ENCODE peak calls at places on chromosomes 4 and X, in six cellular contexts. One of them, this sample, is unnamed.

GRCh38 chr4:6095023-6095817 is 77.0 kb upstream of the C4orf50 start:
- DNase-seq in anterior cingulate cortex: no peak
- DNase-seq in tibial nerve: no peak
- DNase-seq in left ventricle myocardium inferior: no peak
- DNase-seq in stimulated activated CD8-positive, alpha-beta memory T cell treated with anti-CD3 and anti-CD28 coated beads, Interleukin-2, amount 100 ng/mL, for 48 hours: no peak
- DNase-seq in NAMALWA: no peak
- DNase-seq in this sample: no peak

GRCh38 chrX:142663330-142664095 is 362.2 kb upstream of the SPANXN4 start:
- DNase-seq in stimulated activated CD8-positive, alpha-beta memory T cell treated with anti-CD3 and anti-CD28 coated beads, Interleukin-2, amount 100 ng/mL, for 48 hours: no peak
- DNase-seq in anterior cingulate cortex: no peak
- DNase-seq in tibial nerve: no peak
- DNase-seq in left ventricle myocardium inferior: no peak
- DNase-seq in NAMALWA: no peak
- DNase-seq in this sample: no peak

GRCh38 chr4:168917150-168917779 is 92.8 kb downstream of the CBR4 start:
- DNase-seq in tibial nerve: no peak
- DNase-seq in left ventricle myocardium inferior: no peak
- DNase-seq in stimulated activated CD8-positive, alpha-beta memory T cell treated with anti-CD3 and anti-CD28 coated beads, Interleukin-2, amount 100 ng/mL, for 48 hours: no peak
- DNase-seq in anterior cingulate cortex: no peak
- DNase-seq in NAMALWA: peak
- DNase-seq in this sample: peak

GRCh38 chr4:158229768-158230167 is 19.5 kb downstream of the TMEM144 start:
- DNase-seq in tibial nerve: no peak
- DNase-seq in NAMALWA: no peak
- DNase-seq in anterior cingulate cortex: peak
- DNase-seq in stimulated activated CD8-positive, alpha-beta memory T cell treated with anti-CD3 and anti-CD28 coated beads, Interleukin-2, amount 100 ng/mL, for 48 hours: no peak
- DNase-seq in left ventricle myocardium inferior: no peak
- DNase-seq in this sample: no peak

GRCh38 chr4:148261861-148262260 is 180.4 kb downstream of the NR3C2 start:
- DNase-seq in tibial nerve: no peak
- DNase-seq in left ventricle myocardium inferior: no peak
- DNase-seq in NAMALWA: no peak
- DNase-seq in anterior cingulate cortex: no peak
- DNase-seq in stimulated activated CD8-positive, alpha-beta memory T cell treated with anti-CD3 and anti-CD28 coated beads, Interleukin-2, amount 100 ng/mL, for 48 hours: no peak
- DNase-seq in this sample: no peak

GRCh38 chr4:76696109-76696508 is 201.8 kb downstream of the SOWAHB start:
- DNase-seq in NAMALWA: no peak
- DNase-seq in stimulated activated CD8-positive, alpha-beta memory T cell treated with anti-CD3 and anti-CD28 coated beads, Interleukin-2, amount 100 ng/mL, for 48 hours: no peak
- DNase-seq in anterior cingulate cortex: no peak
- DNase-seq in tibial nerve: no peak
- DNase-seq in left ventricle myocardium inferior: no peak
- DNase-seq in this sample: peak

GRCh38 chrX:51336584-51336983 is 4.0 kb downstream of the NUDT10 start:
- DNase-seq in left ventricle myocardium inferior: no peak
- DNase-seq in stimulated activated CD8-positive, alpha-beta memory T cell treated with anti-CD3 and anti-CD28 coated beads, Interleukin-2, amount 100 ng/mL, for 48 hours: no peak
- DNase-seq in anterior cingulate cortex: no peak
- DNase-seq in NAMALWA: peak
- DNase-seq in tibial nerve: no peak
- DNase-seq in this sample: peak

GRCh38 chrX:10177620-10178019 is 20.8 kb downstream of the CLCN4 start:
- DNase-seq in anterior cingulate cortex: no peak
- DNase-seq in stimulated activated CD8-positive, alpha-beta memory T cell treated with anti-CD3 and anti-CD28 coated beads, Interleukin-2, amount 100 ng/mL, for 48 hours: no peak
- DNase-seq in tibial nerve: no peak
- DNase-seq in NAMALWA: no peak
- DNase-seq in left ventricle myocardium inferior: no peak
- DNase-seq in this sample: no peak

GRCh38 chr4:90950385-90950841 is 823.2 kb downstream of the CCSER1 start:
- DNase-seq in tibial nerve: no peak
- DNase-seq in anterior cingulate cortex: no peak
- DNase-seq in left ventricle myocardium inferior: no peak
- DNase-seq in stimulated activated CD8-positive, alpha-beta memory T cell treated with anti-CD3 and anti-CD28 coated beads, Interleukin-2, amount 100 ng/mL, for 48 hours: no peak
- DNase-seq in NAMALWA: no peak
- DNase-seq in this sample: peak

GRCh38 chrX:10482262-10482661 is 138.1 kb downstream of the MID1 start:
- DNase-seq in tibial nerve: peak
- DNase-seq in left ventricle myocardium inferior: peak
- DNase-seq in stimulated activated CD8-positive, alpha-beta memory T cell treated with anti-CD3 and anti-CD28 coated beads, Interleukin-2, amount 100 ng/mL, for 48 hours: no peak
- DNase-seq in anterior cingulate cortex: no peak
- DNase-seq in NAMALWA: no peak
- DNase-seq in this sample: peak

GRCh38 chrX:108186811-108187210 is 95.2 kb downstream of the ATG4A start:
- DNase-seq in NAMALWA: no peak
- DNase-seq in anterior cingulate cortex: no peak
- DNase-seq in stimulated activated CD8-positive, alpha-beta memory T cell treated with anti-CD3 and anti-CD28 coated beads, Interleukin-2, amount 100 ng/mL, for 48 hours: no peak
- DNase-seq in left ventricle myocardium inferior: no peak
- DNase-seq in tibial nerve: no peak
- DNase-seq in this sample: no peak

GRCh38 chr4:60396680-60397079 is 803.4 kb upstream of the ADGRL3 start:
- DNase-seq in stimulated activated CD8-positive, alpha-beta memory T cell treated with anti-CD3 and anti-CD28 coated beads, Interleukin-2, amount 100 ng/mL, for 48 hours: no peak
- DNase-seq in anterior cingulate cortex: no peak
- DNase-seq in NAMALWA: no peak
- DNase-seq in tibial nerve: no peak
- DNase-seq in left ventricle myocardium inferior: no peak
- DNase-seq in this sample: no peak

GRCh38 chr4:122625156-122625555 is 4.3 kb upstream of the IL21 start:
- DNase-seq in stimulated activated CD8-positive, alpha-beta memory T cell treated with anti-CD3 and anti-CD28 coated beads, Interleukin-2, amount 100 ng/mL, for 48 hours: no peak
- DNase-seq in left ventricle myocardium inferior: no peak
- DNase-seq in tibial nerve: no peak
- DNase-seq in NAMALWA: no peak
- DNase-seq in anterior cingulate cortex: no peak
- DNase-seq in this sample: no peak

GRCh38 chrX:6557690-6558089 is 22.8 kb upstream of the VCX3A start:
- DNase-seq in NAMALWA: no peak
- DNase-seq in stimulated activated CD8-positive, alpha-beta memory T cell treated with anti-CD3 and anti-CD28 coated beads, Interleukin-2, amount 100 ng/mL, for 48 hours: no peak
- DNase-seq in anterior cingulate cortex: no peak
- DNase-seq in left ventricle myocardium inferior: no peak
- DNase-seq in tibial nerve: no peak
- DNase-seq in this sample: no peak

GRCh38 chr4:147740176-147740575 is 8.3 kb downstream of the ARHGAP10 start:
- DNase-seq in left ventricle myocardium inferior: no peak
- DNase-seq in NAMALWA: no peak
- DNase-seq in anterior cingulate cortex: no peak
- DNase-seq in tibial nerve: no peak
- DNase-seq in stimulated activated CD8-positive, alpha-beta memory T cell treated with anti-CD3 and anti-CD28 coated beads, Interleukin-2, amount 100 ng/mL, for 48 hours: no peak
- DNase-seq in this sample: no peak

GRCh38 chr4:75306496-75306895 is 207.7 kb downstream of the RCHY1 start:
- DNase-seq in tibial nerve: no peak
- DNase-seq in NAMALWA: no peak
- DNase-seq in left ventricle myocardium inferior: no peak
- DNase-seq in anterior cingulate cortex: no peak
- DNase-seq in stimulated activated CD8-positive, alpha-beta memory T cell treated with anti-CD3 and anti-CD28 coated beads, Interleukin-2, amount 100 ng/mL, for 48 hours: no peak
- DNase-seq in this sample: no peak

GRCh38 chr4:4859010-4859798 is at the start of gene MSX1:
- DNase-seq in anterior cingulate cortex: peak
- DNase-seq in tibial nerve: peak
- DNase-seq in left ventricle myocardium inferior: peak
- DNase-seq in stimulated activated CD8-positive, alpha-beta memory T cell treated with anti-CD3 and anti-CD28 coated beads, Interleukin-2, amount 100 ng/mL, for 48 hours: peak
- DNase-seq in NAMALWA: no peak
- DNase-seq in this sample: peak

GRCh38 chrX:133415276-133416105 is at the start of gene GPC4:
- DNase-seq in NAMALWA: no peak
- DNase-seq in stimulated activated CD8-positive, alpha-beta memory T cell treated with anti-CD3 and anti-CD28 coated beads, Interleukin-2, amount 100 ng/mL, for 48 hours: no peak
- DNase-seq in anterior cingulate cortex: peak
- DNase-seq in tibial nerve: peak
- DNase-seq in left ventricle myocardium inferior: peak
- DNase-seq in this sample: peak

GRCh38 chr4:72031868-72032619 is at the start of gene NPFFR2:
- DNase-seq in left ventricle myocardium inferior: peak
- DNase-seq in anterior cingulate cortex: no peak
- DNase-seq in NAMALWA: no peak
- DNase-seq in stimulated activated CD8-positive, alpha-beta memory T cell treated with anti-CD3 and anti-CD28 coated beads, Interleukin-2, amount 100 ng/mL, for 48 hours: no peak
- DNase-seq in tibial nerve: no peak
- DNase-seq in this sample: no peak

GRCh38 chrX:45771114-45771513 is 570.4 kb upstream of the DIPK2B start:
- DNase-seq in anterior cingulate cortex: no peak
- DNase-seq in left ventricle myocardium inferior: no peak
- DNase-seq in tibial nerve: no peak
- DNase-seq in NAMALWA: no peak
- DNase-seq in stimulated activated CD8-positive, alpha-beta memory T cell treated with anti-CD3 and anti-CD28 coated beads, Interleukin-2, amount 100 ng/mL, for 48 hours: no peak
- DNase-seq in this sample: no peak

GRCh38 chr4:142091691-142092182 is 455.4 kb downstream of the IL15 start:
- DNase-seq in tibial nerve: no peak
- DNase-seq in left ventricle myocardium inferior: no peak
- DNase-seq in NAMALWA: no peak
- DNase-seq in anterior cingulate cortex: no peak
- DNase-seq in stimulated activated CD8-positive, alpha-beta memory T cell treated with anti-CD3 and anti-CD28 coated beads, Interleukin-2, amount 100 ng/mL, for 48 hours: no peak
- DNase-seq in this sample: no peak